ENCODE peak calls at places on chromosome 17, in four cellular contexts. N, A, B and V are unnamed samples.

GRCh38 chr17:73786286-73786743 is 142.1 kb upstream of the SDK2 start:
- DNase-seq in A (peak; percentile 54), N (no peak), B (no peak), V (peak; percentile 16)

GRCh38 chr17:63685578-63685977 is 14.3 kb downstream of the LIMD2 start:
- DNase-seq in N (no peak), B (no peak), A (no peak), V (no peak)

GRCh38 chr17:79997004-79997673 is 38.5 kb downstream of the TBC1D16 start:
- DNase-seq in N (no peak), A (no peak), B (no peak), V (peak; percentile 81)

GRCh38 chr17:19344311-19345066 is 18.0 kb downstream of the B9D1 start:
- DNase-seq in N (no peak), A (no peak), B (no peak), V (no peak)

GRCh38 chr17:37802712-37803416 is 58.0 kb upstream of the HNF1B start:
- DNase-seq in N (no peak), B (no peak), A (no peak), V (no peak)

GRCh38 chr17:20852541-20853370 is 190.1 kb downstream of the USP22 start:
- DNase-seq in B (no peak), A (peak; percentile 48), N (peak; percentile 27), V (peak; percentile 1)

GRCh38 chr17:76193616-76194015 is 46.7 kb downstream of the RNF157 start:
- DNase-seq in B (no peak), N (no peak), A (no peak), V (no peak)

GRCh38 chr17:63775420-63775819 is 1.4 kb downstream of the DDX42 start:
- DNase-seq in A (no peak), B (no peak), N (no peak), V (no peak)

GRCh38 chr17:29747660-29748059 is 124.9 kb upstream of the CORO6 start:
- DNase-seq in N (no peak), B (no peak), A (no peak), V (no peak)

GRCh38 chr17:75524971-75525805 is at the start of gene LLGL2:
- DNase-seq in B (peak; percentile 93), N (peak; percentile 57), A (peak; percentile 83), V (peak; percentile 87)

GRCh38 chr17:48546187-48546923 is 1.4 kb upstream of the HOXB2 start:
- DNase-seq in N (no peak), A (no peak), B (no peak), V (no peak)

GRCh38 chr17:42428141-42428944 is 5.3 kb upstream of the CAVIN1 start:
- DNase-seq in B (peak; percentile 90), N (no peak), A (peak; percentile 97), V (peak; percentile 60)

GRCh38 chr17:13825526-13826040 is 223.9 kb upstream of the HS3ST3A1 start:
- DNase-seq in A (no peak), N (no peak), B (no peak), V (no peak)

GRCh38 chr17:78422872-78423588 is 44.6 kb downstream of the PGS1 start:
- DNase-seq in B (no peak), N (no peak), A (no peak), V (no peak)

GRCh38 chr17:56681561-56682266 is 88.2 kb downstream of the NOG start:
- DNase-seq in B (peak; percentile 76), N (no peak), A (no peak), V (no peak)

GRCh38 chr17:72661093-72661944 is 431.2 kb downstream of the SLC39A11 start:
- DNase-seq in N (no peak), A (no peak), B (no peak), V (peak; percentile 84)

GRCh38 chr17:57538730-57539456 is 206.2 kb downstream of the CCDC182 start:
- DNase-seq in B (no peak), A (no peak), N (no peak), V (no peak)

GRCh38 chr17:82967268-82968032 is 112.0 kb upstream of the METRNL start:
- DNase-seq in A (no peak), N (no peak), B (no peak), V (no peak)

GRCh38 chr17:12987120-12987519 is 30.7 kb downstream of the ELAC2 start:
- DNase-seq in N (peak; percentile 23), B (no peak), A (no peak), V (no peak)

GRCh38 chr17:74309902-74310301 is 16.1 kb upstream of the KIF19 start:
- DNase-seq in A (peak; percentile 25), N (no peak), B (no peak), V (no peak)

GRCh38 chr17:9875441-9875840 is 29.6 kb downstream of the RCVRN start:
- DNase-seq in B (no peak), N (peak; percentile 27), A (no peak), V (no peak)

GRCh38 chr17:41907185-41907556 is 11.6 kb downstream of the ACLY start:
- DNase-seq in B (no peak), A (peak; percentile 86), N (no peak), V (no peak)